ENCODE peak calls at places on chromosomes 13 and 19, in ten cellular contexts. G, H, P, V, I, Z, J, T, X and O are unnamed samples. For H3K4me1, the result is how much of the 10 kb centered on the place peaks cover.

GRCh38 chr13:29474991-29475390 is 120.5 kb downstream of the SLC7A1 start:
- DNase-seq in G (no peak), H (no peak), P (no peak), V (no peak), I (no peak), Z (no peak), J (no peak), T (no peak), X (no peak), O (no peak)

GRCh38 chr19:16326401-16327130 is 1.9 kb downstream of the KLF2 start:
- DNase-seq in G (no peak), H (no peak), P (no peak), V (peak), I (no peak), Z (no peak), J (no peak), T (peak), X (no peak), O (peak)

GRCh38 chr13:110403315-110403714 is 96.2 kb downstream of the COL4A2 start:
- DNase-seq in G (no peak), H (no peak), P (no peak), V (no peak), I (no peak), Z (no peak), J (no peak), T (no peak), X (no peak), O (no peak)

GRCh38 chr19:3057275-3057714 is 5.0 kb downstream of the TLE5 start:
- DNase-seq in G (peak), H (peak), P (peak), V (no peak), I (peak), Z (peak), J (peak), T (peak), X (peak), O (peak)

GRCh38 chr13:112510002-112510780 is 77.8 kb downstream of the TUBGCP3 start:
- DNase-seq in G (peak), H (peak), P (peak), V (peak), I (peak), Z (no peak), J (no peak), T (no peak), X (no peak), O (no peak)

GRCh38 chr13:88162076-88162702 is 491.0 kb downstream of the SLITRK5 start:
- DNase-seq in G (no peak), H (no peak), P (no peak), V (no peak), I (no peak), Z (no peak), J (no peak), T (no peak), X (no peak), O (no peak)

GRCh38 chr13:73938375-73939070 is 195.7 kb downstream of the KLF12 start:
- DNase-seq in G (peak), H (no peak), P (peak), V (no peak), I (peak), Z (no peak), J (no peak), T (no peak), X (no peak), O (no peak)

GRCh38 chr19:6765738-6766356 is 1.4 kb downstream of the SH2D3A start:
- DNase-seq in G (peak), H (peak), P (peak), V (peak), I (peak), Z (no peak), J (peak), T (peak), X (no peak), O (no peak)

GRCh38 chr19:55578031-55578760 is 2.5 kb downstream of the ZNF579 start:
- DNase-seq in G (no peak), H (no peak), P (no peak), V (no peak), I (no peak), Z (no peak), J (no peak), T (no peak), X (no peak), O (no peak)

GRCh38 chr13:102033719-102034446 is 368.0 kb downstream of the FGF14 start:
- DNase-seq in G (no peak), H (no peak), P (no peak), V (no peak), I (no peak), Z (no peak), J (no peak), T (no peak), X (no peak), O (no peak)

GRCh38 chr19:11377756-11378155 is 3.3 kb downstream of the SWSAP1 start:
- DNase-seq in G (no peak), H (no peak), P (no peak), V (no peak), I (peak), Z (no peak), J (no peak), T (no peak), X (no peak), O (no peak)

GRCh38 chr19:46288896-46289588 is 7.8 kb upstream of the HIF3A start:
- DNase-seq in G (peak), H (no peak), P (no peak), V (no peak), I (peak), Z (peak), J (no peak), T (no peak), X (peak), O (peak)

GRCh38 chr19:38551450-38551813 is 66.3 kb downstream of the MAP4K1 start:
- DNase-seq in G (no peak), H (no peak), P (no peak), V (no peak), I (no peak), Z (no peak), J (no peak), T (no peak), X (no peak), O (no peak)

GRCh38 chr19:13022859-13023636 is 27.8 kb downstream of the NFIX start:
- DNase-seq in G (no peak), H (peak), P (no peak), V (peak), I (peak), Z (peak), J (peak), T (no peak), X (peak), O (peak)

GRCh38 chr19:47839411-47839810 is 17.7 kb downstream of the CRX start:
- DNase-seq in G (no peak), H (no peak), P (no peak), V (no peak), I (no peak), Z (no peak), J (no peak), T (no peak), X (no peak), O (no peak)

GRCh38 chr13:56755181-56755580 is 385.5 kb upstream of the PRR20A start:
- DNase-seq in G (no peak), H (no peak), P (no peak), V (peak), I (peak), Z (no peak), J (no peak), T (no peak), X (no peak), O (no peak)

GRCh38 chr19:13784731-13785452 is 10.4 kb upstream of the ZSWIM4 start:
- DNase-seq in G (peak), H (peak), P (peak), V (peak), I (peak), Z (peak), J (no peak), T (peak), X (peak), O (peak)

GRCh38 chr19:19381007-19381926 is 24.2 kb upstream of the GATAD2A start:
- DNase-seq in G (no peak), H (peak), P (peak), V (no peak), I (peak), Z (no peak), J (no peak), T (no peak), X (no peak), O (no peak)

GRCh38 chr19:19594371-19594770 is 24.1 kb downstream of the PBX4 start:
- DNase-seq in G (no peak), H (no peak), P (no peak), V (no peak), I (no peak), Z (no peak), J (no peak), T (no peak), X (no peak), O (no peak)

GRCh38 chr13:90232291-90232690 is 1115.2 kb upstream of the MIR17HG start:
- DNase-seq in G (no peak), H (no peak), P (no peak), V (peak), I (no peak), Z (no peak), J (no peak), T (no peak), X (no peak), O (no peak)

GRCh38 chr13:60509601-60510386 is 112.8 kb downstream of the TDRD3 start:
- DNase-seq in G (no peak), H (no peak), P (no peak), V (no peak), I (peak), Z (no peak), J (no peak), T (no peak), X (no peak), O (no peak)

GRCh38 chr13:51644649-51645048 is 60.4 kb downstream of the WDFY2 start:
- DNase-seq in G (peak), H (peak), P (peak), V (no peak), I (peak), Z (no peak), J (no peak), T (no peak), X (no peak), O (no peak)

GRCh38 chr19:43776285-43776684 is 4.5 kb downstream of the KCNN4 start:
- DNase-seq in G (no peak), H (no peak), P (peak), V (no peak), I (no peak), Z (no peak), J (no peak), T (no peak), X (no peak), O (no peak)

GRCh38 chr19:4082172-4082571 is 15.5 kb upstream of the ZBTB7A start:
- DNase-seq in G (no peak), H (no peak), P (no peak), V (no peak), I (no peak), Z (no peak), J (no peak), T (no peak), X (no peak), O (no peak)

GRCh38 chr19:17394891-17395415 is 957 bp upstream of the CCDC194 start:
- DNase-seq in G (peak), H (peak), P (peak), V (peak), I (peak), Z (peak), J (no peak), T (no peak), X (no peak), O (peak)

GRCh38 chr13:89474432-89474831 is 1803.3 kb downstream of the SLITRK5 start:
- DNase-seq in G (no peak), H (no peak), P (no peak), V (no peak), I (no peak), Z (no peak), J (no peak), T (no peak), X (no peak), O (no peak)

GRCh38 chr19:17902701-17903100 is 30.1 kb upstream of the CCDC124 start:
- DNase-seq in G (no peak), H (no peak), P (no peak), V (no peak), I (no peak), Z (no peak), J (no peak), T (no peak), X (no peak), O (no peak)

GRCh38 chr13:112133489-112134149 is 66.7 kb downstream of the SOX1 start:
- DNase-seq in G (no peak), H (no peak), P (no peak), V (no peak), I (no peak), Z (no peak), J (no peak), T (no peak), X (no peak), O (no peak)

GRCh38 chr13:42994878-42995277 is 2.8 kb upstream of the EPSTI1 start:
- DNase-seq in G (no peak), H (no peak), P (no peak), V (no peak), I (no peak), Z (no peak), J (no peak), T (no peak), X (no peak), O (no peak)
- H3K4me1 ChIP-seq in G (under half), H (under half), P (under half), V (under half), I (under half), Z (under half), J (under half), T (under half), X (under half), O (under half)

DNA sequence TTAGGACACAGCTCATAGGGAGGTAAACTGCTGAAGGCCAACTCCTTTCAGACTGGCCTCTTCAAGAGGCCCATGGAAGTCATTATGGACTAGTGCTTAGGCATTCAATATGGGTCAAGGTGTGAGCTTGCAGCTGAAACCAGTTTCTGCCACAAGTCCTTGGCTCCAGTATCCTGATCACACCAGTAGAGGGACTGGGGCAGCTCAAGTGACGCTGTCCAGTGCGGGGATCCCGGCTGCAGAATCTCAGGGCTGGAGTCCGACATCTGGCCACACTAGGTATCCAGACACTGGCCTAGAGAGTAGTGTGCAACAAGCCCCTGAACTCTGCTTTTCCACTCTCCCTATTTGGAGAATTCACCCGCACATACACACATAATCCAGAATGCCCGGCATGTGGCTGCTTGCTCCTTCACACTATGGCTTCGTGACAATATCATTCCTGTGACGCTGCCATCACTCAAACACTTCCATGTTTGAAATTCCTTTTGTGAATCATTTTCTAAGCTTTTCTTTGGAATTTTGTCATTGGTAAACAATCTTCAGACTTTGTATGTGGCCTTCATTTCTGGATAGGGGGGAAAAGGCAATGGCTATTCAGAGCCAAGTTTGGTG is 425.1 kb downstream of the EFNB2 start:
- DNase-seq in G (peak), H (no peak), P (no peak), V (no peak), I (peak), Z (no peak), J (no peak), T (no peak), X (no peak), O (no peak)
- TF ChIP-seq CTCF in G (no peak), H (no peak), P (no peak), V (peak), I (no peak), Z (no peak), J (no peak), T (no peak), X (no peak), O (no peak)

DNA sequence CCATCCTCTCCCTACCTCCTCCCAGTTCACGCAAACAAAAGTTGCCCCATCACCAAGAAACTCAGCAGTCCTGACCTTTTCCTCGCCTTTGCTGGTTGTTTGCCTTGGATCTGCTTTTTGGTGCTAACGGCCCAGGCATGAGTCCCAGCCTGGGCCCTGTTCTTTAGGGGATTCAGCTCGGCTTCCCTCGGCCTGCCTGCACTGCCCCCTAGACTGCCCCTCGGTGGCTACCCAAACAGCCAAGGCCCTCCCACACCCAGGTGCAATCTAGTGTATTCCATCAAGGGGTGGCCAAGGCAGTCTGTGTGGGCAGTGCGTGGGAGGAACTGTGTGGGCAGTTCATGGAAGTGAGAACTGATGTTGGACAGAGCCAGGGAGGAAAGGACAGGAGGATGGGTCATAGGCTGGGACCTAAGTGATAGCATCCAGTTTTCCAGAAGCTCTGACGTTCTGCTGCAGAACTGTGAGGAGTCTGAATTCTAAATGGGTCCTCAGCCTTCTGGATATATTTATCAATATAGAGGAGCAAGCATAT is 255.6 kb downstream of the DLEU7 start:
- DNase-seq in G (no peak), H (no peak), P (no peak), V (no peak), I (no peak), Z (no peak), J (no peak), T (no peak), X (no peak), O (no peak)
- H3K4me1 ChIP-seq in G (under half), H (under half), P (under half), V (under half), I (under half), Z (under half), J (under half), T (under half), X (under half), O (under half)

DNA sequence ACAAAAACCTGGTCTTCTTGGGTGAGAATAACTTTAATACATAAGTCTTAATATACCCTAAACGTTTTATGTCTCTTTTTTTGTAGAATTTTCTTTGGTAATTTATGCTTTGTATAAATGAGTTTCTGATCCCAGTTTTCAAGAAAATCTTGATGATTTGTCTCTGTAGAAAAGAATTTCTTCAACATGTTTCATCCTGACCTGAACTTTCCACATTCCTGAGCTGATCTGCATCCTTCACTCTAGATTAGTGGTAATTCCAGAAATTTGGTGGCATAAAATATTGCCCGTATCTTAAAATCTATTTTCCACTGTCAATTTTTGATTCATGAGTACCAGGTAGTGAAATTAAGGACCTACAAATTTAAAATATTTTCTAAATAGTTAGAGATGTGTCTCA is 16.3 kb downstream of the ZNF714 start:
- DNase-seq in G (no peak), H (no peak), P (no peak), V (no peak), I (no peak), Z (no peak), J (no peak), T (no peak), X (no peak), O (no peak)
- TF ChIP-seq CTCF in G (no peak), H (no peak), P (no peak), V (no peak), I (no peak), Z (no peak), J (no peak), T (no peak), X (no peak), O (no peak)

DNA sequence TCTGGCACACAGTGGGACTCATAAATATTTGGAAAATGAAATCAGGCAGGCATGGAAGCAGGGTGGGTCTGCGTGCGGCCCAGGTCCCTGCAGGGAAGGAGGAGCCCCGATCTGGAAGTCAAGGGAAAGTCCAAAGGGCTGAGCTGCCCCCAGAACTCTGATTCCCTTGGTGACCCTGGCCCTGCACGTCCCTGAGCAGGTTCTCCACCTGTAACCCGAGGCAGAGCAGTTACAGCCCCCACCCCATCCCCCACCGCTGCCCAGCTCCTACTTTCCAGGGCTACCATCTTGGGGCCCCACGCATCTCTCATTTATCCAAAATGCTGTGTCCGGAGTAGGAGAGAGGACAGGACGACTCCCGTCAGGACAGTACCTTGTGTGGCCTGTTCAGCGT is 2.1 kb downstream of the PLEKHF1 start:
- DNase-seq in G (no peak), H (no peak), P (no peak), V (no peak), I (no peak), Z (no peak), J (no peak), T (no peak), X (no peak), O (no peak)
- H3K4me1 ChIP-seq in G (under half), H (half or more), P (half or more), V (under half), I (under half), Z (under half), J (half or more), T (under half), X (half or more), O (half or more)

GRCh38 chr19:35851213-35852028 is 883 bp downstream of the NPHS1 start:
- DNase-seq in G (no peak), H (peak), P (no peak), V (peak), I (no peak), Z (no peak), J (no peak), T (peak), X (no peak), O (no peak)
- TF ChIP-seq CTCF in G (no peak), H (peak), P (no peak), V (peak), I (no peak), Z (no peak), J (no peak), T (no peak), X (no peak), O (no peak)